ENCODE peak calls at places on chromosome 5, in six cellular contexts. G is lower lobe of right lung, W is left ventricle myocardium inferior, D is T-helper 2 cell, T is kidney tubule cell, E is HFFc6. Z is an unnamed sample.

GRCh38 chr5:157603333-157604190 is 28.0 kb upstream of the ADAM19 start:
- DNase-seq in T (peak; percentile 87), W (no peak), E (peak; percentile 91), G (no peak), D (peak; percentile 77), Z (peak; percentile 90)

GRCh38 chr5:93585753-93586385 is 2.8 kb downstream of the NR2F1 start:
- DNase-seq in T (peak; percentile 10), W (no peak), G (no peak), E (no peak), D (no peak), Z (no peak)

GRCh38 chr5:139561655-139562451 is 714 bp downstream of the UBE2D2 start:
- DNase-seq in G (peak; percentile 68), D (no peak), W (no peak), E (peak; percentile 13), T (peak; percentile 44), Z (peak; percentile 11)

GRCh38 chr5:31639488-31640011 is 619 bp downstream of the PDZD2 start:
- DNase-seq in E (no peak), D (no peak), T (no peak), W (no peak), G (no peak), Z (no peak)

GRCh38 chr5:10077721-10078551 is 171.8 kb downstream of the ATPSCKMT start:
- DNase-seq in T (no peak), W (no peak), D (no peak), E (peak; percentile 72), G (no peak), Z (no peak)

GRCh38 chr5:54663876-54664275 is 146.3 kb downstream of the SNX18 start:
- DNase-seq in T (peak; percentile 79), D (no peak), E (peak; percentile 91), W (peak; percentile 20), G (no peak), Z (peak; percentile 61)

GRCh38 chr5:39520232-39520572 is 95.4 kb upstream of the DAB2 start:
- DNase-seq in E (peak; percentile 85), G (no peak), T (peak; percentile 59), D (no peak), W (no peak), Z (peak; percentile 96)

GRCh38 chr5:127330116-127330515 is 39.5 kb downstream of the MEGF10 start:
- DNase-seq in E (no peak), W (no peak), D (no peak), T (no peak), G (no peak), Z (no peak)

GRCh38 chr5:67400752-67401151 is 204.2 kb upstream of the CD180 start:
- DNase-seq in E (no peak), D (no peak), G (no peak), T (no peak), W (no peak), Z (no peak)

GRCh38 chr5:176360894-176361436 is 599 bp downstream of the KIAA1191 start:
- DNase-seq in T (peak; percentile 11), W (no peak), G (no peak), D (no peak), E (no peak), Z (no peak)

GRCh38 chr5:137344723-137345322 is 154.3 kb downstream of the SPOCK1 start:
- DNase-seq in D (no peak), G (no peak), W (no peak), E (peak; percentile 67), T (peak; percentile 65), Z (peak; percentile 55)

GRCh38 chr5:43121565-43122484 is 1.1 kb downstream of the ZNF131 start:
- DNase-seq in G (no peak), E (peak; percentile 65), D (no peak), T (peak; percentile 71), W (no peak), Z (no peak)

GRCh38 chr5:178224403-178224802 is 8.2 kb downstream of the PHYKPL start:
- DNase-seq in W (peak; percentile 9), T (no peak), D (no peak), G (peak; percentile 32), E (no peak), Z (no peak)

GRCh38 chr5:23476580-23476979 is 30.8 kb upstream of the PRDM9 start:
- DNase-seq in D (no peak), E (no peak), T (no peak), G (no peak), W (no peak), Z (no peak)

GRCh38 chr5:52693279-52693678 is 94.4 kb upstream of the ITGA1 start:
- DNase-seq in D (peak; percentile 8), E (peak; percentile 36), G (no peak), W (peak; percentile 23), T (peak; percentile 44), Z (peak; percentile 14)

GRCh38 chr5:92460505-92460904 is 1077.4 kb upstream of the ARRDC3 start:
- DNase-seq in W (no peak), G (no peak), E (no peak), D (no peak), T (no peak), Z (no peak)

GRCh38 chr5:31664566-31664965 is 25.6 kb downstream of the PDZD2 start:
- DNase-seq in T (peak; percentile 60), W (no peak), G (no peak), D (no peak), E (peak; percentile 17), Z (peak; percentile 77)

GRCh38 chr5:10975915-10976314 is 214.9 kb upstream of the DAP start:
- DNase-seq in T (peak; percentile 16), E (no peak), W (no peak), G (no peak), D (no peak), Z (peak; percentile 56)

GRCh38 chr5:54087436-54087835 is 222.9 kb downstream of the ARL15 start:
- DNase-seq in W (no peak), D (no peak), T (peak; percentile 92), G (no peak), E (peak; percentile 83), Z (peak; percentile 81)

GRCh38 chr5:133714161-133714915 is 102.0 kb upstream of the FSTL4 start:
- DNase-seq in D (no peak), T (no peak), E (no peak), W (no peak), G (no peak), Z (no peak)

GRCh38 chr5:78570646-78571045 is 77.9 kb downstream of the LHFPL2 start:
- DNase-seq in D (no peak), T (no peak), W (no peak), E (no peak), G (no peak), Z (no peak)

GRCh38 chr5:32042571-32042970 is 131.5 kb downstream of the GOLPH3 start:
- DNase-seq in D (no peak), T (peak; percentile 83), W (no peak), E (no peak), G (no peak), Z (no peak)

GRCh38 chr5:135069895-135070657 is 36.0 kb upstream of the PITX1 start:
- DNase-seq in E (no peak), W (no peak), T (no peak), D (no peak), G (no peak), Z (no peak)

GRCh38 chr5:157431544-157432200 is 28.3 kb upstream of the NIPAL4 start:
- DNase-seq in E (peak; percentile 72), G (no peak), D (peak; percentile 29), T (peak; percentile 79), W (no peak), Z (peak; percentile 37)

GRCh38 chr5:33944543-33945132 is 8.5 kb downstream of the RXFP3 start:
- DNase-seq in G (no peak), E (no peak), W (no peak), T (no peak), D (no peak), Z (no peak)

GRCh38 chr5:151213803-151214613 is 9.9 kb downstream of the CCDC69 start:
- DNase-seq in G (peak; percentile 92), W (peak; percentile 79), D (peak; percentile 86), E (no peak), T (no peak), Z (peak; percentile 81)

GRCh38 chr5:131996210-131997025 is 15.0 kb downstream of the ACSL6 start:
- DNase-seq in E (no peak), D (no peak), T (peak; percentile 17), W (no peak), G (peak; percentile 28), Z (no peak)

GRCh38 chr5:34914671-34915138 is 599 bp downstream of the RAD1 start:
- DNase-seq in E (peak; percentile 17), T (no peak), G (peak; percentile 52), D (no peak), W (peak; percentile 30), Z (no peak)

GRCh38 chr5:95272530-95272929 is 12.4 kb downstream of the MCTP1 start:
- DNase-seq in D (no peak), E (no peak), W (no peak), G (no peak), T (no peak), Z (no peak)

GRCh38 chr5:107513337-107514125 is 157.2 kb downstream of the EFNA5 start:
- DNase-seq in T (peak; percentile 33), W (no peak), G (no peak), E (no peak), D (no peak), Z (no peak)

Z was measured in H4.